ENCODE peak calls at places on chromosomes 6 and 20, in four cellular contexts. N is gastrocnemius medialis; R is CD8-positive, alpha-beta T cell; O is HCT116. F is an unnamed sample. For H3K27me3 and H3K4me1, the result is how much of the 10 kb centered on the place peaks cover.

GRCh38 chr6:85691478-85691877 is 48.8 kb upstream of the SYNCRIP start:
- DNase-seq in N (no peak), R (no peak), O (no peak), F (no peak)

GRCh38 chr6:133623621-133624020 is 265.3 kb upstream of the TCF21 start:
- DNase-seq in N (no peak), R (no peak), O (no peak), F (no peak)

GRCh38 chr20:25013478-25014380 is 21.2 kb upstream of the APMAP start:
- DNase-seq in N (no peak), R (no peak), O (no peak), F (no peak)

GRCh38 chr20:34195355-34195754 is 45.9 kb upstream of the ASIP start:
- DNase-seq in N (no peak), R (no peak), O (no peak), F (no peak)

GRCh38 chr6:33628401-33628964 is 7.4 kb downstream of the ITPR3 start:
- DNase-seq in N (no peak), R (no peak), O (no peak), F (no peak)

GRCh38 chr20:39133205-39133604 is 171.1 kb downstream of the DHX35 start:
- DNase-seq in N (no peak), R (no peak), O (no peak), F (no peak)

GRCh38 chr6:89146748-89147715 is 1.2 kb downstream of the PM20D2 start:
- DNase-seq in N (peak), R (no peak), O (peak), F (no peak)

GRCh38 chr20:40741507-40742106 is 52.6 kb upstream of the MAFB start:
- DNase-seq in N (no peak), R (peak), O (peak), F (peak)

GRCh38 chr20:25136643-25137559 is 55.0 kb upstream of the VSX1 start:
- DNase-seq in N (no peak), R (no peak), O (peak), F (no peak)

GRCh38 chr6:15628499-15629131 is 34.2 kb downstream of the DTNBP1 start:
- DNase-seq in N (no peak), R (peak), O (no peak), F (no peak)

GRCh38 chr6:14524319-14524718 is 406.7 kb downstream of the CD83 start:
- DNase-seq in N (no peak), R (no peak), O (no peak), F (no peak)

GRCh38 chr6:168440520-168441433 is at the start of gene SMOC2:
- DNase-seq in N (no peak), R (no peak), O (no peak), F (no peak)

GRCh38 chr20:24987873-24988835 is 4.4 kb downstream of the APMAP start:
- DNase-seq in N (no peak), R (no peak), O (no peak), F (no peak)

GRCh38 chr6:40390144-40390800 is 196.9 kb downstream of the LRFN2 start:
- DNase-seq in N (no peak), R (no peak), O (no peak), F (no peak)

GRCh38 chr6:13292774-13293173 is 35.6 kb downstream of the TBC1D7 start:
- DNase-seq in N (no peak), R (no peak), O (no peak), F (no peak)

GRCh38 chr6:158784505-158784904 is 34.7 kb downstream of the EZR start:
- DNase-seq in N (no peak), R (no peak), O (no peak), F (no peak)

GRCh38 chr6:25083784-25084507 is 148.2 kb upstream of the RIPOR2 start:
- DNase-seq in N (no peak), R (no peak), O (no peak), F (no peak)

GRCh38 chr6:87095056-87095527 is at the start of gene CGA:
- DNase-seq in N (no peak), R (no peak), O (no peak), F (no peak)
- H3K27me3 ChIP-seq in N (under half), R (under half), O (half or more), F (under half)

DNA sequence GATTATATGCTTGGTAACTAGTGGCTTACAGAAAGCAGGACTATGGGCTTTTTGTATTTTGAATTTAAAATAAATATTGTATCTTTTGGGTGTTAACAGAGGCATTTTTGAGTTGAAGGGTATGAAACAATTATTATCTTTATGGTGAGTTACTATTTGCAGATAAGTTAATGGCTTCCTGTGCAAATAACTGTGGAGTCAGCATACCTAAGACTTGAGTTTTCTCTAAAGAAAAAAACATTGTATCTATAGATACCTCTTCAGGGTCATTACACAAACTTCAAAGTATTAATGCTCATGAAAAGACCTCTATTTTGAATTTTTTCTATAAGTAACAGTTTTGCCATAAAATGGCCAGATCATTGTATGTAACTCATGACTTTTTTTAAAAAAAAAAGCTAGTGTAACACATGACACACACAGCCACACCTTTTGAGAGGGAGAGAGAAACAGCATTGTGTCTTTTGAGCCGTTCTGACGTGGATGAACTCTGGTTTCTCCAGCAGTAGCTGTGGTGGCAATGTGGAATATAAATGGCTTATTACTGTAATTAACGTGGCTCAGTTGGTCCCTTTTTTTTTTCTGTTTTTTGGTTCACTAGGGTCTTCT is 36.3 kb downstream of the PLEKHG1 start:
- DNase-seq in N (no peak), R (no peak), O (no peak), F (peak)
- H3K4me1 ChIP-seq in N (under half), R (under half), O (under half), F (under half)

DNA sequence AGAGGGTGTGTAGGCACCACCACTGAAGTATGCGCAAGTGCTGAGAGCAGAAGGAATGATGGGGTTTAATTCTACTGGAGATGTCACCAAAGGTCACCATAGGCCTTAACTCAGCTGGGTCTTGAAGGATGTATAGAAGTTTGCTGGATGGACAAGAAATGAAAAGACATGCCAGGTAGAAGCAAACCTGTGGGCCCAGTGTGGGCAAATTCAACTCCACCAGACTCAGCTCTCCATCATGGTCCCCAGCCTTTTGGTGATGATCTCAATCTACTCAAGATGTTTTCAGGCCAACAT is 124.5 kb downstream of the SNX5 start:
- DNase-seq in N (no peak), R (no peak), O (no peak), F (no peak)
- H3K27me3 ChIP-seq in N (under half), R (under half), O (under half), F (under half)

GRCh38 chr6:3217286-3217685 is 10.2 kb downstream of the TUBB2B start:
- DNase-seq in N (no peak), R (no peak), O (no peak), F (no peak)
- H3K4me1 ChIP-seq in N (under half), R (under half), O (under half), F (under half)

DNA sequence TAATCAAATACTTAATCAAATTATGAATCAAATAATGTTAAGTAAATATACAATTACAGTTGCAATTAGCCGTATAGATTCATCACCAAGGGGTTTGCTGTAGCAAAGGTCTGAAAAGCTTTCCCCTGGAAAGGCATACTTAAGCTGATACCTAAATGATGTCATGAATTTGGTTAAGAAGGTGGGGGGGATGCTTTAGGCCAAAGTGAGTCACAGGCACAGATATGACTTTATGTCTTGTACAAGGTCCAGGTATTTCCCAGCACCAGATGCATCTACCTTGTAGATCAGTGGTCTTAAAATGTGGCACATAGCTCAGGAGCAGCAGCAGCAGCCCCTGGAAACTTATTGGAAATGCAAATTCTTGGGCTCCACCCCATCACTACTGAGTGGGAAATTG is 557.3 kb upstream of the CDH4 start:
- DNase-seq in N (no peak), R (no peak), O (no peak), F (no peak)
- H3K27me3 ChIP-seq in N (under half), R (under half), O (under half), F (under half)

DNA sequence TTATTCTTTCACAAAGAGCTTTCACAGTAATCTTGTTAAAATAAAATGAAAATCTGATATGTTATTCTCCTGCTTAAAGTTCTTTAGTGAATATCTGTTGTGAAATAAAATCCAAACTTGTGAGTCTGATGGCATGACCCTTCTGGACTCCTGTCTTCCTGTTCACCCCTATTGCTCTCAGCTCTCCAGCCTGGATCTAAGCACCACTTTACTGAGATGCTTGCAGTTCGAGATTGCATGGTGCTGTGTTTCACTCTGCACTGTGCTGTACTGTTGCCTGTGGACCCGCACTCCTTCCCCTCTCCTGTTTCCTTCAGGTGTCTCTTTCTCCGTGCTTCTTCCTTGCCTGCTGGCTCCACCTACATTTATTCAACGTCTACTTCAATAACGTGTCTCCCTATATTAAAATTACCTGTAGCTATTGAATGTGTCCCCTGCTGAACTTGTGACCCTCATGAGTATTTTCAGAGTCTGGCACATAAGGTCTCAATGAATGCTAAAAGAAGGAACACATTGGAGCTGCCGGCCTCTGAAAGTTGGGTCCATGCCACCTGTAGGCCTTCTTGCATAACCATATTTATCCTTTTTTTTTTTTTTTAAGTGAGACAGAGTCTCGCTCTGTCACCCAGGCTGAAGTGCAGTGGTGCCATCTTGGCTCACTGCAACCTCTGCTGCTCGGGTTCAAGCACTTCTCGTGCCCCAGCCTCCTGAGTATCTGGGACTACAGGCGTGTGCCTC is 100.1 kb downstream of the ARID1B start:
- DNase-seq in N (no peak), R (no peak), O (no peak), F (no peak)
- H3K4me1 ChIP-seq in N (half or more), R (under half), O (under half), F (under half)

DNA sequence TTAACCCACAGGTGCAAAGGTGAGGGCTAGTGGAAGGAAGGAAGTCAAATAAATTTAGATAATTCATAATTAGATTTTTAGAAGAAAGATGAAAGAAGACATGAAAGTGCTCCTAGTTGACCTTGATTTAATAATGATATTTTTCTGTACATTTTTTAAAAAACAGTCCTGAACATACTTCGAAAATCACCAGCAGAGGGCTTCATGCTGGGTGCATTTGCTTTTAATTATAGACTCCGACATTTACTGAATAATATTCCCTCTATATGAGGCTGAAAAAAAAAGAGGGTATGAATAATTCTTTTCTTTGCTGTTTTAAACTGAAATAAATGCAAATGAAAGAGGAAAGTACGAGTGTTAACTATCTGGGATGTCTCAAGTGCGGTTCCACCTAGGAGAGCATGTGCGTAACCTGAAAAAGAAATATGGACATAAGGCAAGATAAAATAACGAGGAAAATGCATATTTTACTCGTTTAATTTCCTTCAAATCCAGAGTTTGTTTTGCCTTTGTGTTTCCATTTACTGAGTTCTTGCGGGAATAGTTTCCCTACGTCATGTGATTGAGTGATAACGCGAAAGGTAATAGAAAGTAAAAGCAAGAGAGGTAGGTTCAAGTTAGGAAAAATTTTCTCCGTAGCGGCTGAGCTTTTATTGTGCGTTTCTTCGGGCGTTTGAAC is 3.1 kb upstream of the TFAP2B start:
- DNase-seq in N (no peak), R (no peak), O (no peak), F (no peak)
- H3K27me3 ChIP-seq in N (under half), R (under half), O (under half), F (under half)

GRCh38 chr20:47360207-47360488 is 3.6 kb upstream of the ZMYND8 start:
- DNase-seq in N (peak), R (no peak), O (no peak), F (no peak)

GRCh38 chr20:47359533-47360206 is 3.2 kb upstream of the ZMYND8 start:
- DNase-seq in N (no peak), R (no peak), O (no peak), F (no peak)

GRCh38 chr20:47358672-47359532 is 2.4 kb upstream of the ZMYND8 start:
- DNase-seq in N (peak), R (no peak), O (peak), F (no peak)

GRCh38 chr20:47361268-47361665 is 4.8 kb upstream of the ZMYND8 start:
- DNase-seq in N (no peak), R (no peak), O (no peak), F (no peak)

DNA sequence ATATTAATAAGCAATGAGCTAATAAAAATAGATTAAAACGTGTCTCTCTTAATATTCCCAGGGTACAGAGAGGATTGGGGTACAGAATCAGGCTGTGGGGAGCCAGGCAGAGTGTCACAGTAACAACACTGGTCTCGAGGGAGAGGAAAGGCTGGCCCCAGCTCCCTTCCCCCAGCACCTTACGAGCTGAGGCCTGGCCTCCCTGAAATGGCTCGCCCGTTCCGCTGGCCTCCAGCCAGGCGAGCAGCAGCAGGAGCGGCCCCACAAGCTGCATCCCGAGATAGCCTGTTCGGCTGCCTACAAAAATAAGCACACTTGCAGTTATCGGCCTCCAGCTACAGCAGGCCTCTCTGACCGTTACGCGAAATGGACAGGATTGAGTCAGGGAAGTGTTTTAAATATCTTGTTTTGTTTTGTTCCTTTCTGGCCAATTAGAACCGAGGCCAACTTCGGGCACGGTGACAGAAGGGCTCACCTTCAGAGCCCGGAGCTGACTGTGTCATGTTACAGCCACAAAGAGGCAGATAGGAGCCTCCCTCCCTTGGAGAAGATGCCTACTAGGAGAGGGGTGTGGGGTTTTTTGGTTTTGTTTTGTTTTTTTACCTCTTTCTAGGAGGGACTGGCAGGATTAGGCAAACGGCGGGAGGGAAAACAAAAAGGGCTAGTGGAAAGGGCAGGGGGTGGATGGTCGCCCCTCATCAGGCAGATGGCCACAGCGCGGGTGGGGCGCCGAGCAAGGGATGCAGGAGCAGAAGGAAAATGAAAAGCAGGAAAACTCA is 4.2 kb upstream of the ZMYND8 start:
- DNase-seq in N (peak), R (no peak), O (peak), F (no peak)
- H3K4me1 ChIP-seq in N (half or more), R (under half), O (half or more), F (under half)

GRCh38 chr20:61262036-61262435 is 10.0 kb downstream of the CDH4 start:
- DNase-seq in N (no peak), R (no peak), O (no peak), F (no peak)
- H3K27me3 ChIP-seq in N (under half), R (under half), O (under half), F (under half)

GRCh38 chr6:7147051-7147671 is 39.4 kb downstream of the RREB1 start:
- DNase-seq in N (no peak), R (no peak), O (no peak), F (no peak)
- H3K4me1 ChIP-seq in N (half or more), R (under half), O (under half), F (half or more)